ENCODE peak calls at places on chromosome 16, in nine cellular contexts. V, Y, K, A, W, Q, D, O and X are unnamed samples.

GRCh38 chr16:3819741-3820724 is 60.5 kb downstream of the CREBBP start:
- DNase-seq in Y (peak), W (peak), A (peak), O (peak), K (no peak), V (no peak), Q (peak), D (peak), X (no peak)

GRCh38 chr16:48114410-48114809 is 41.4 kb downstream of the ABCC12 start:
- DNase-seq in O (no peak), Y (no peak), D (no peak), A (no peak), Q (no peak), W (no peak), K (no peak), V (no peak), X (no peak)

GRCh38 chr16:28867241-28867640 is 3.6 kb downstream of the SH2B1 start:
- DNase-seq in O (no peak), V (no peak), Y (no peak), D (no peak), W (no peak), A (no peak), Q (no peak), K (no peak), X (no peak)

GRCh38 chr16:35255186-35255803 is 1795.9 kb downstream of the TP53TG3F start:
- DNase-seq in Q (no peak), O (no peak), W (no peak), K (no peak), Y (no peak), A (no peak), V (no peak), D (no peak), X (no peak)

GRCh38 chr16:85822145-85822544 is 22.6 kb downstream of the COX4I1 start:
- DNase-seq in V (no peak), O (no peak), W (no peak), Y (no peak), D (no peak), K (no peak), A (no peak), Q (no peak), X (no peak)

GRCh38 chr16:51114369-51114768 is 36.7 kb downstream of the SALL1 start:
- DNase-seq in K (no peak), D (no peak), Y (no peak), A (no peak), V (no peak), O (no peak), W (no peak), Q (no peak), X (no peak)

GRCh38 chr16:88740727-88741055 is 34.4 kb downstream of the CTU2 start:
- DNase-seq in K (no peak), O (no peak), Y (no peak), A (no peak), Q (no peak), W (no peak), V (no peak), D (no peak), X (no peak)

GRCh38 chr16:48537275-48537674 is 72.7 kb downstream of the N4BP1 start:
- DNase-seq in D (no peak), K (peak), Y (no peak), A (no peak), W (no peak), O (no peak), V (no peak), Q (no peak), X (no peak)

GRCh38 chr16:19474617-19475016 is 47.3 kb downstream of the GDE1 start:
- DNase-seq in O (no peak), Q (no peak), W (no peak), A (no peak), D (no peak), V (no peak), K (no peak), Y (no peak), X (no peak)

GRCh38 chr16:24580665-24581064 is 41.3 kb downstream of the RBBP6 start:
- DNase-seq in Y (peak), A (peak), Q (peak), O (peak), W (peak), K (no peak), D (peak), V (no peak), X (no peak)

GRCh38 chr16:22027633-22028032 is 19.7 kb downstream of the MOSMO start:
- DNase-seq in D (peak), A (no peak), K (no peak), O (no peak), W (no peak), Y (no peak), Q (no peak), V (no peak), X (no peak)

GRCh38 chr16:8929086-8929748 is 34.5 kb downstream of the USP7 start:
- DNase-seq in V (no peak), K (no peak), D (no peak), W (no peak), O (no peak), Q (no peak), A (no peak), Y (no peak), X (no peak)

GRCh38 chr16:14071576-14072271 is 605 bp downstream of the MRTFB start:
- DNase-seq in K (peak), W (no peak), V (no peak), A (no peak), Y (no peak), Q (peak), O (no peak), D (no peak), X (peak)

GRCh38 chr16:83624436-83625120 is 183.2 kb upstream of the HSBP1 start:
- DNase-seq in Q (no peak), Y (no peak), D (no peak), W (no peak), A (no peak), K (no peak), O (no peak), V (no peak), X (no peak)

GRCh38 chr16:87740441-87740840 is 25.3 kb downstream of the KLHDC4 start:
- DNase-seq in Y (no peak), A (peak), O (peak), Q (no peak), V (no peak), K (no peak), W (no peak), D (peak), X (no peak)

GRCh38 chr16:84718-85452 is 6.9 kb downstream of the MPG start:
- DNase-seq in Q (peak), W (no peak), Y (no peak), O (peak), D (peak), A (peak), V (peak), K (peak), X (peak)

GRCh38 chr16:69564845-69565610 is 738 bp upstream of the NFAT5 start:
- DNase-seq in V (no peak), A (peak), O (no peak), W (no peak), D (no peak), Y (no peak), K (no peak), Q (no peak), X (no peak)

GRCh38 chr16:86024210-86024609 is 125.2 kb downstream of the IRF8 start:
- DNase-seq in V (no peak), O (no peak), D (no peak), W (no peak), Y (no peak), K (no peak), Q (no peak), A (no peak), X (no peak)

GRCh38 chr16:10889880-10890279 is 12.9 kb downstream of the CIITA start:
- DNase-seq in Y (no peak), K (no peak), V (no peak), A (no peak), D (no peak), O (no peak), Q (no peak), W (no peak), X (no peak)

GRCh38 chr16:28977703-28978641 is 3.4 kb downstream of the SPNS1 start:
- DNase-seq in O (no peak), K (no peak), Y (peak), D (no peak), Q (peak), V (no peak), W (no peak), A (no peak), X (peak)

GRCh38 chr16:16127469-16128116 is 95.7 kb downstream of the ABCC6 start:
- DNase-seq in K (peak), D (peak), Y (peak), W (peak), Q (peak), V (peak), A (peak), O (peak), X (peak)

GRCh38 chr16:21684199-21684598 is 20.4 kb downstream of the OTOA start:
- DNase-seq in Q (no peak), Y (no peak), O (no peak), K (peak), V (no peak), W (peak), A (no peak), D (no peak), X (peak)

GRCh38 chr16:86521236-86522197 is 11.2 kb downstream of the FOXF1 start:
- DNase-seq in O (no peak), V (no peak), W (no peak), Y (no peak), K (no peak), A (no peak), Q (no peak), D (no peak), X (no peak)

GRCh38 chr16:52545157-52545543 is 1.8 kb downstream of the TOX3 start:
- DNase-seq in V (no peak), A (no peak), W (no peak), O (no peak), D (no peak), K (no peak), Q (no peak), Y (no peak), X (no peak)

GRCh38 chr16:47787695-47788094 is 326.6 kb downstream of the PHKB start:
- DNase-seq in V (no peak), Q (peak), W (no peak), Y (no peak), O (peak), A (peak), D (peak), K (no peak), X (no peak)

GRCh38 chr16:81632392-81633146 is 146.5 kb upstream of the PLCG2 start:
- DNase-seq in A (peak), W (peak), Y (peak), D (peak), K (peak), V (no peak), O (peak), Q (peak), X (no peak)

GRCh38 chr16:81635336-81635947 is 143.6 kb upstream of the PLCG2 start:
- DNase-seq in V (no peak), Q (no peak), A (no peak), O (no peak), D (no peak), W (no peak), Y (no peak), K (no peak), X (no peak)

GRCh38 chr16:81634380-81635121 is 144.5 kb upstream of the PLCG2 start:
- DNase-seq in O (peak), V (no peak), A (peak), Y (no peak), K (no peak), D (no peak), Q (no peak), W (no peak), X (no peak)

GRCh38 chr16:81633680-81634379 is 145.3 kb upstream of the PLCG2 start:
- DNase-seq in K (peak), A (no peak), D (no peak), Y (no peak), V (no peak), O (no peak), Q (no peak), W (no peak), X (no peak)

GRCh38 chr16:81633147-81633619 is 145.9 kb upstream of the PLCG2 start:
- DNase-seq in A (no peak), D (no peak), Y (no peak), O (no peak), K (no peak), V (no peak), Q (no peak), W (no peak), X (no peak)
- TF ChIP-seq CTCF in A (no peak), D (no peak), Y (peak), O (no peak), K (peak), V (no peak), Q (peak), W (no peak), X (no peak)

GRCh38 chr16:5075637-5076036 is 4.0 kb downstream of the ALG1 start:
- DNase-seq in W (peak), V (no peak), Y (no peak), A (no peak), D (no peak), Q (no peak), K (no peak), O (no peak), X (no peak)
- TF ChIP-seq CTCF in W (no peak), V (no peak), Y (no peak), A (no peak), D (no peak), Q (no peak), K (no peak), O (no peak), X (no peak)

DNA sequence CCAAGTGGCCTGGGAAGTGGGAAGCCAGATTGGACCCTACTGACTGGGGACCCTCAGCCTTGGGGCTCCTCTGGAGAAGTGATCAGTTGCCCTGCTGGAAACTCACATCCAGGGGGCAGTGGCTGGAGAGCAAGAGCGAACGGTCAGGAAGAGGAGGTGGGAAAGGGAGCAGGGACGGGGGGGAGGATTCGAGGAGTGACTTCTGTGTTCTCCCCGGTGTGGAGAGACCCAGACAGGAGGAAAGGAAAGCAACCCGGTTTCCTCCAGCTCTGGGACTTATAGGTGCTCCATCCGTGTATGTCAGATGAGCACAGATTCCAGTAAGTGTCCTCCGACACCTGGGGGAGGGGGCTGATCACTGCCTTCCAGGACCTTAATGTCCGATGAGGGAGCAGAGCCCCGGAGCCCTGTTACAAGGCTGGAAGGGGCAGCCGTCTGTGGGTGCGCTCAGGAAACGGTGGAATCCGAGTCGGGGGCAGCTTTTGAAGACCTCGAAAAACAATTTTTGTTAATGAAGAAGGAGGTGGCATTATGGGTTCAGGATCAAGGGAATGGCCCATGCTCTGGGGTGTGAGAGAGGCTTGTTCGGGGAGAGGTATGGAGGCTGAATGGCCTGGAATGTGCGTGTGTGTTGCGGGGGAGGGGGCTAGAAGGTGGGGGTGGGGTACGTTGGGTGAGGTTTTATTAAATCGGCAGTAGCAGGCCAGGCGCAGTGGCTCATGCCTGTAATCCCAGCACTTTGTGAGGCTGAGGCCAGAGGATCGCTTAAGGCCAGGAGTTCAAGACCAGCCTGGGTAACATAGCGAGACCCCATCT is 34.8 kb upstream of the NDRG4 start:
- DNase-seq in Y (no peak), O (no peak), W (peak), A (no peak), K (no peak), Q (no peak), D (no peak), V (no peak), X (no peak)
- TF ChIP-seq CTCF in Y (no peak), O (no peak), W (no peak), A (no peak), K (no peak), Q (peak), D (no peak), V (no peak), X (no peak)

DNA sequence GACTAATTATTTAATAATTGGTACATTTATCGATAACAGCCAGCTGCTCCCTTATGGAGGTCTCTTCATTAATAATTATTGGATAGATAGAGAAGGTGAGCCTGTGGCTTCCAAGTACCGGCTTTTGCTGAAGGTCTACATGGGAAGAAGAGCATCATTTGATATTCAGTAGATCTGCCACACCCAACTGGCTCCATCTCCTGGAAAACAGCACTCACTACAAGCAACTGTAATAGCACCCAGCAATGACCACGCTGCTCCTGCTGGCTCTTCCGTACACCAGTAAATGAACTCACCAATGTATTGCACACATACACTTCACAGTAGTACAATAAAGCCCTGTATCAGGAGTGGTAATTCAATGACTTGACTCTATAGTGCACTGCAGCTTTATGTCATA is 19.5 kb downstream of the MARVELD3 start:
- DNase-seq in O (peak), Q (peak), D (peak), W (peak), K (no peak), Y (peak), V (no peak), A (peak), X (peak)
- TF ChIP-seq CTCF in O (peak), Q (peak), D (peak), W (peak), K (peak), Y (peak), V (no peak), A (no peak), X (no peak)

GRCh38 chr16:55209626-55210025 is 114.4 kb upstream of the IRX6 start:
- DNase-seq in V (no peak), Y (no peak), D (no peak), K (no peak), A (no peak), W (no peak), O (no peak), Q (no peak), X (no peak)

GRCh38 chr16:55204923-55205322 is 119.1 kb upstream of the IRX6 start:
- DNase-seq in Q (no peak), D (no peak), K (no peak), V (no peak), A (no peak), W (no peak), Y (no peak), O (no peak), X (no peak)

GRCh38 chr16:55204094-55204493 is 119.9 kb upstream of the IRX6 start:
- DNase-seq in Q (no peak), O (no peak), K (no peak), Y (no peak), W (no peak), D (no peak), A (no peak), V (no peak), X (no peak)

GRCh38 chr16:55203570-55203969 is 120.4 kb upstream of the IRX6 start:
- DNase-seq in V (no peak), K (no peak), W (no peak), Y (no peak), O (no peak), D (no peak), Q (no peak), A (no peak), X (no peak)

DNA sequence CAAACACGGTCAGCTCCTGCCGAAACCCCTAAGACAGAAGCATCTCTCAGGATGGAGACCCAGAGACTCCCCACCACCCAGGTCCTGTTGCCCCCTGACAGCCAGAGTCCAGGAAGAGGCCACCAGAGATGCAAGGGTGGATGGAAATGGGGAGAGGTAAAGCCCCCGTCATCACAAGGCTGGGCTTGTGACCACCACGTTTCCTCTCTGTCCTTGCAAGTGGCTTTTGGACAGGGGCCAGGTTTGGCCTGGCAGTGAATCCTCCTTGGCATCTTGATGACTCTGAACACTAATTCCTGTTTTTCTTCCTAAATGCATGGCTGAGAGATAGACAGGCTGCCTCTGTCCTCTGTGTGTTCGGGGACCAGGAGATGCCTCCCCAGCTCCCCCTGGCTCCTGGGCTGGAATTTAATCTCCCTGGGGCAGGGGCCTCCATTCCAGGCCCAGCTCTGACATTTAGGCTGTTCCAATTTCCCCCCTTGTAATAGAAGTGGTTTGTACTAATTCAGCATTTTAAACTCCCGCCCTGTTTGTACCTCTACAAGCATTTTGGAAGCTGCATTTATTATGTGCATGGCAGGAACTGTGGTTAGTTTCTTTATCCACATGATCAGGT is 116.2 kb upstream of the IRX6 start:
- DNase-seq in D (no peak), A (no peak), W (no peak), O (no peak), Y (no peak), Q (no peak), K (no peak), V (no peak), X (no peak)
- TF ChIP-seq CTCF in D (no peak), A (no peak), W (no peak), O (no peak), Y (no peak), Q (no peak), K (no peak), V (no peak), X (no peak)

GRCh38 chr16:20676867-20677266 is 20.6 kb downstream of the ACSM1 start:
- DNase-seq in O (no peak), Q (no peak), V (no peak), Y (no peak), K (no peak), W (no peak), A (no peak), D (no peak), X (no peak)
- TF ChIP-seq CTCF in O (no peak), Q (no peak), V (no peak), Y (peak), K (no peak), W (no peak), A (no peak), D (no peak), X (no peak)

DNA sequence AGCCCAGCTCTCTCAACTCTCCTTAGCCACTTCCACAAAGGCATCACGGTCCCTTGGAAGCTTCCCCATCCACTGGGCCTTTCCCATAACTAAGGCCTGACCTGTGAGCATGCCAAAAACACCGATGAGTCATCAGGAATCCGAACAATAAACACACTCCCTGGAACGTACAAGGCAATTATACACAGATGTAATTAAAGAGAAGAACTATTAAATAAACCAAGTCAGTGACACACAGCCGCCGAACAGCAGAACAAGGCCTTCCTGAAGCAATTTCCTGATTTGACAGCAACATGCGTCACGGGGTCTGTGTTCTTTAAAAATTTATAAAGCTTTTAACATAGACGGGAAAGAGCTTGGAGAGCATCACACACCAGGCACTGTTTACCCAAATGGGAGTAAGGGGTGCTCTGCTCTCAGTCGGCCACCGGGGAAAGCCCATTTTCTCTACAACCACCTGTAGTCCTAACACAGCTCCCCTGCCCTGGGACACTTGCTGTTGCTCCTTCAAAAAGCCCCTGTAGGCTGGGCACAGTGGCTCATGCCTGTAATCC is 29.4 kb downstream of the COG7 start:
- DNase-seq in V (no peak), Q (peak), W (peak), O (peak), Y (peak), D (peak), A (peak), K (no peak), X (no peak)
- TF ChIP-seq CTCF in V (no peak), Q (no peak), W (no peak), O (no peak), Y (no peak), D (no peak), A (no peak), K (no peak), X (no peak)

GRCh38 chr16:31713945-31714898 is 159.4 kb upstream of the ZNF267 start:
- DNase-seq in K (peak), A (no peak), Y (no peak), O (no peak), Q (no peak), D (no peak), W (no peak), V (no peak), X (peak)
- TF ChIP-seq CTCF in K (no peak), A (no peak), Y (peak), O (peak), Q (peak), D (peak), W (no peak), V (no peak), X (no peak)